ENCODE peak calls at places on chromosomes 12 and 14, in eight cellular contexts. R is stimulated activated CD8-positive, alpha-beta memory T cell treated with anti-CD3 and anti-CD28 coated beads, Interleukin-2, amount 100 ng/mL, for 1 hour; B is B cell; M is non-pigmented ciliary epithelial cell; J is heart left ventricle; S is cardiac fibroblast; E is AG08395; V is kidney tubule cell. A is an unnamed sample.

GRCh38 chr12:12715459-12716150 is 1.6 kb upstream of the CDKN1B start:
- DNase-seq in V (no peak), J (no peak), B (peak), M (no peak), R (no peak), E (no peak), S (no peak), A (no peak)

GRCh38 chr12:127363392-127363791 is 903.6 kb upstream of the TMEM132C start:
- DNase-seq in B (no peak), M (no peak), V (peak), J (no peak), E (no peak), S (no peak), R (no peak), A (no peak)

GRCh38 chr12:32887058-32887457 is 9.5 kb downstream of the PKP2 start:
- DNase-seq in R (no peak), J (no peak), S (no peak), E (no peak), B (no peak), M (no peak), V (no peak), A (no peak)

GRCh38 chr12:90321369-90321768 is 612.7 kb upstream of the ATP2B1 start:
- DNase-seq in E (no peak), V (no peak), R (no peak), J (no peak), S (no peak), M (no peak), B (no peak), A (no peak)

GRCh38 chr12:11136075-11136474 is 1.6 kb upstream of the TAS2R30 start:
- DNase-seq in J (no peak), V (no peak), M (no peak), E (no peak), B (no peak), S (no peak), R (no peak), A (no peak)

GRCh38 chr12:46556105-46556559 is 183.6 kb upstream of the SLC38A2 start:
- DNase-seq in B (no peak), E (peak), J (no peak), S (peak), V (peak), R (no peak), M (peak), A (no peak)

GRCh38 chr12:52050771-52051541 is at the start of gene NR4A1:
- DNase-seq in J (peak), B (peak), S (peak), M (no peak), E (peak), R (peak), V (peak), A (peak)

GRCh38 chr14:97349946-97350345 is 552.8 kb downstream of the VRK1 start:
- DNase-seq in E (no peak), M (no peak), B (no peak), S (no peak), R (no peak), J (no peak), V (no peak), A (no peak)

GRCh38 chr12:109156036-109156435 is 39.6 kb downstream of the ACACB start:
- DNase-seq in J (no peak), V (no peak), B (no peak), R (no peak), S (no peak), E (no peak), M (no peak), A (no peak)

GRCh38 chr12:1131811-1132224 is 140.8 kb downstream of the ERC1 start:
- DNase-seq in R (no peak), E (no peak), M (no peak), J (no peak), B (no peak), V (no peak), S (no peak), A (no peak)

GRCh38 chr12:115752913-115753726 is 524.4 kb downstream of the MED13L start:
- DNase-seq in M (peak), B (no peak), E (peak), J (peak), R (no peak), S (peak), V (peak), A (peak)

GRCh38 chr12:6038160-6038559 is 86.3 kb downstream of the VWF start:
- DNase-seq in B (no peak), R (no peak), J (no peak), V (peak), M (no peak), S (peak), E (peak), A (peak)

GRCh38 chr12:125528300-125528699 is 463.1 kb downstream of the AACS start:
- DNase-seq in M (no peak), E (no peak), B (no peak), S (no peak), V (no peak), R (no peak), J (no peak), A (no peak)

GRCh38 chr14:105856676-105857222 is 330.4 kb downstream of the TMEM121 start:
- DNase-seq in S (no peak), B (no peak), R (no peak), J (no peak), E (no peak), V (no peak), M (no peak), A (no peak)

GRCh38 chr12:51222461-51222860 is 4.6 kb upstream of the POU6F1 start:
- DNase-seq in J (no peak), R (no peak), M (no peak), V (peak), S (peak), E (no peak), B (no peak), A (no peak)

GRCh38 chr14:105329411-105330200 is 15.1 kb downstream of the PACS2 start:
- DNase-seq in S (no peak), V (no peak), E (no peak), B (no peak), R (no peak), J (no peak), M (no peak), A (no peak)

GRCh38 chr12:42846782-42847181 is 257.2 kb upstream of the PRICKLE1 start:
- DNase-seq in B (no peak), E (no peak), V (peak), S (peak), J (no peak), R (no peak), M (no peak), A (no peak)

GRCh38 chr12:19739195-19739776 is 300.0 kb downstream of the AEBP2 start:
- DNase-seq in R (no peak), J (no peak), S (peak), B (no peak), M (peak), E (peak), V (peak), A (peak)

GRCh38 chr12:31560516-31560915 is 30.4 kb downstream of the DENND5B start:
- DNase-seq in R (no peak), E (no peak), M (no peak), S (no peak), B (no peak), J (no peak), V (no peak), A (no peak)

GRCh38 chr14:65190312-65190711 is 88.0 kb upstream of the MAX start:
- DNase-seq in S (no peak), R (no peak), M (no peak), V (no peak), J (no peak), E (no peak), B (no peak), A (no peak)

GRCh38 chr12:62933220-62933870 is 1.6 kb downstream of the PPM1H start:
- DNase-seq in S (no peak), R (no peak), M (no peak), B (no peak), E (no peak), V (peak), J (peak), A (no peak)

GRCh38 chr12:41956353-41956752 is 188.3 kb downstream of the GXYLT1 start:
- DNase-seq in E (no peak), S (no peak), V (no peak), B (no peak), M (no peak), J (no peak), R (no peak), A (no peak)